ENCODE peak calls at places on chromosomes 3 and 15, in ten cellular contexts. V is HTR-8/SVneo; S is GM12865; B is NCI-H2171; I is GM03348; E is right cardiac atrium; M is activated naive CD8-positive, alpha-beta T cell treated with anti-CD3 and anti-CD28 coated beads, Interleukin-2, amount 50 U/mL, for 24 hours; P is neural progenitor cell; L is PC-9; F is left lung. G is an unnamed sample.

GRCh38 chr15:66884661-66885237 is 180.7 kb upstream of the SMAD3 start:
- DNase-seq in V (no peak), S (no peak), B (no peak), I (no peak), E (no peak), M (no peak), P (no peak), L (no peak), F (no peak), G (no peak)

GRCh38 chr3:32309653-32310242 is 71.3 kb downstream of the CMTM8 start:
- DNase-seq in V (no peak), S (no peak), B (no peak), I (no peak), E (no peak), M (no peak), P (no peak), L (no peak), F (no peak), G (no peak)

GRCh38 chr3:107704477-107704876 is 181.7 kb downstream of the BBX start:
- DNase-seq in V (no peak), S (no peak), B (no peak), I (no peak), E (no peak), M (no peak), P (no peak), L (no peak), F (no peak), G (no peak)

GRCh38 chr15:28094732-28095521 is 4.2 kb downstream of the OCA2 start:
- DNase-seq in V (no peak), S (no peak), B (no peak), I (no peak), E (peak; percentile 73), M (peak; percentile 26), P (peak; percentile 60), L (peak; percentile 18), F (peak; percentile 77), G (peak; percentile 35)

GRCh38 chr15:34628577-34629152 is 45.2 kb upstream of the GOLGA8B start:
- DNase-seq in V (no peak), S (no peak), B (no peak), I (no peak), E (no peak), M (no peak), P (no peak), L (no peak), F (no peak), G (no peak)

GRCh38 chr15:70526221-70526973 is 237.0 kb downstream of the UACA start:
- DNase-seq in V (peak; percentile 92), S (peak; percentile 47), B (peak; percentile 67), I (peak; percentile 87), E (no peak), M (no peak), P (no peak), L (peak; percentile 60), F (no peak), G (no peak)

GRCh38 chr3:185813691-185814215 is 11.1 kb downstream of the IGF2BP2 start:
- DNase-seq in V (no peak), S (no peak), B (no peak), I (peak; percentile 66), E (no peak), M (no peak), P (peak; percentile 37), L (no peak), F (no peak), G (no peak)

GRCh38 chr15:92805080-92805708 is 94.9 kb upstream of the CHD2 start:
- DNase-seq in V (no peak), S (no peak), B (no peak), I (no peak), E (no peak), M (no peak), P (no peak), L (no peak), F (peak; percentile 12), G (no peak)

GRCh38 chr15:47184405-47185221 is 532.7 kb upstream of the SEMA6D start:
- DNase-seq in V (peak; percentile 14), S (no peak), B (peak; percentile 92), I (peak; percentile 16), E (peak; percentile 52), M (no peak), P (peak; percentile 66), L (no peak), F (no peak), G (no peak)

GRCh38 chr15:72174551-72175165 is 22.9 kb downstream of the GRAMD2A start:
- DNase-seq in V (no peak), S (no peak), B (no peak), I (no peak), E (no peak), M (no peak), P (no peak), L (no peak), F (no peak), G (no peak)

GRCh38 chr3:185280572-185281365 is 26.9 kb upstream of the EHHADH start:
- DNase-seq in V (peak; percentile 64), S (peak; percentile 66), B (peak; percentile 17), I (peak; percentile 71), E (no peak), M (no peak), P (peak; percentile 71), L (no peak), F (no peak), G (no peak)

GRCh38 chr15:60381148-60381788 is 16.5 kb downstream of the ANXA2 start:
- DNase-seq in V (no peak), S (no peak), B (no peak), I (no peak), E (no peak), M (no peak), P (no peak), L (no peak), F (no peak), G (no peak)

GRCh38 chr15:86002444-86002843 is 77.2 kb upstream of the AGBL1 start:
- DNase-seq in V (no peak), S (no peak), B (peak; percentile 93), I (no peak), E (no peak), M (no peak), P (no peak), L (no peak), F (no peak), G (no peak)

GRCh38 chr3:8486434-8486833 is 15.2 kb upstream of the LMCD1 start:
- DNase-seq in V (no peak), S (no peak), B (no peak), I (no peak), E (no peak), M (no peak), P (no peak), L (no peak), F (no peak), G (no peak)

GRCh38 chr3:143134446-143134845 is 14.9 kb downstream of the CHST2 start:
- DNase-seq in V (no peak), S (no peak), B (peak; percentile 12), I (no peak), E (no peak), M (no peak), P (no peak), L (no peak), F (no peak), G (no peak)

GRCh38 chr3:100402150-100402706 is 889 bp downstream of the LNP1 start:
- DNase-seq in V (no peak), S (peak; percentile 35), B (peak; percentile 9), I (peak; percentile 24), E (no peak), M (no peak), P (no peak), L (no peak), F (no peak), G (no peak)

GRCh38 chr3:58154752-58155449 is 55.9 kb downstream of the DNASE1L3 start:
- DNase-seq in V (no peak), S (no peak), B (no peak), I (no peak), E (no peak), M (no peak), P (no peak), L (no peak), F (no peak), G (no peak)

GRCh38 chr15:96358795-96359190 is 28.3 kb downstream of the NR2F2 start:
- DNase-seq in V (no peak), S (no peak), B (no peak), I (no peak), E (peak; percentile 26), M (no peak), P (no peak), L (no peak), F (no peak), G (no peak)

GRCh38 chr15:51672100-51672731 is 9.1 kb upstream of the SCG3 start:
- DNase-seq in V (no peak), S (no peak), B (no peak), I (no peak), E (no peak), M (no peak), P (peak; percentile 18), L (no peak), F (no peak), G (no peak)

GRCh38 chr3:20035019-20035418 is 5.2 kb upstream of the KAT2B start:
- DNase-seq in V (no peak), S (no peak), B (no peak), I (no peak), E (no peak), M (no peak), P (no peak), L (no peak), F (no peak), G (no peak)

GRCh38 chr15:72153269-72153668 is 35.1 kb downstream of the SENP8 start:
- DNase-seq in V (no peak), S (no peak), B (no peak), I (no peak), E (no peak), M (no peak), P (no peak), L (no peak), F (no peak), G (no peak)

GRCh38 chr3:188296761-188297689 is 143.1 kb downstream of the LPP start:
- DNase-seq in V (peak; percentile 45), S (no peak), B (no peak), I (peak; percentile 56), E (no peak), M (no peak), P (no peak), L (no peak), F (peak; percentile 54), G (no peak)

GRCh38 chr3:17070560-17070959 is 185.8 kb downstream of the PLCL2 start:
- DNase-seq in V (no peak), S (no peak), B (peak; percentile 56), I (no peak), E (no peak), M (no peak), P (peak; percentile 31), L (peak; percentile 9), F (no peak), G (no peak)

G was measured in activated naive CD4-positive, alpha-beta T cell treated with anti-CD3 and anti-CD28 coated beads, Interleukin-2, amount 10 ng/mL, durations not matched to agents 7 days and 5 days.